ENCODE peak calls at places on chromosomes 5 and 9, in four cellular contexts. J, B, W and H are unnamed samples.

GRCh38 chr9:121840838-121841760 is 189.7 kb downstream of the DAB2IP start:
- DNase-seq in J (no peak), B (no peak), W (peak), H (no peak)

GRCh38 chr9:123169926-123170325 is 98.5 kb downstream of the STRBP start:
- DNase-seq in J (no peak), B (no peak), W (no peak), H (no peak)

GRCh38 chr9:128634651-128635262 is 21.9 kb downstream of the DYNC2I2 start:
- DNase-seq in J (no peak), B (no peak), W (no peak), H (no peak)

GRCh38 chr9:38134578-38134977 is 65.6 kb upstream of the SHB start:
- DNase-seq in J (no peak), B (no peak), W (no peak), H (no peak)

GRCh38 chr5:131545856-131546255 is 89.2 kb downstream of the RAPGEF6 start:
- DNase-seq in J (no peak), B (no peak), W (no peak), H (no peak)

GRCh38 chr5:14035859-14036440 is 91.5 kb upstream of the DNAH5 start:
- DNase-seq in J (no peak), B (no peak), W (no peak), H (no peak)

GRCh38 chr9:97373311-97373710 is 38.6 kb upstream of the TDRD7 start:
- DNase-seq in J (no peak), B (no peak), W (no peak), H (no peak)

GRCh38 chr5:177358333-177358939 is 712 bp downstream of the RGS14 start:
- DNase-seq in J (no peak), B (no peak), W (no peak), H (no peak)

GRCh38 chr9:79233542-79233941 is 338.2 kb upstream of the TLE4 start:
- DNase-seq in J (no peak), B (no peak), W (no peak), H (no peak)

GRCh38 chr5:118891252-118891651 is 97.1 kb downstream of the DTWD2 start:
- DNase-seq in J (no peak), B (no peak), W (no peak), H (no peak)

GRCh38 chr5:94746731-94747124 is 128.3 kb downstream of the SLF1 start:
- DNase-seq in J (no peak), B (no peak), W (no peak), H (no peak)

GRCh38 chr5:150186137-150186536 is 3.7 kb upstream of the SLC6A7 start:
- DNase-seq in J (no peak), B (no peak), W (no peak), H (no peak)

GRCh38 chr5:149775785-149776184 is 45.7 kb downstream of the PPARGC1B start:
- DNase-seq in J (no peak), B (no peak), W (no peak), H (no peak)

GRCh38 chr5:88883566-88884434 is 816 bp upstream of the MEF2C start:
- DNase-seq in J (no peak), B (no peak), W (no peak), H (peak)

GRCh38 chr5:143921525-143922311 is 109.8 kb downstream of the HMHB1 start:
- DNase-seq in J (no peak), B (no peak), W (no peak), H (no peak)

GRCh38 chr5:147400076-147400809 is 109.6 kb downstream of the DPYSL3 start:
- DNase-seq in J (no peak), B (no peak), W (no peak), H (no peak)

GRCh38 chr9:995776-996175 is 19.3 kb downstream of the DMRT3 start:
- DNase-seq in J (no peak), B (no peak), W (no peak), H (no peak)

GRCh38 chr5:131534995-131535394 is 100.0 kb downstream of the RAPGEF6 start:
- DNase-seq in J (no peak), B (no peak), W (no peak), H (no peak)